ENCODE peak calls at places on chromosomes 1 and 21, in seven cellular contexts. H, A, Q, M, L, W and U are unnamed samples.

GRCh38 chr1:230105754-230106625 is 39.0 kb downstream of the GALNT2 start:
- DNase-seq in H (no peak), A (peak; percentile 59), L (no peak), Q (no peak), M (no peak), W (no peak), U (no peak)

GRCh38 chr1:1399870-1400575 is 888 bp upstream of the CCNL2 start:
- DNase-seq in M (no peak), A (no peak), L (no peak), Q (no peak), H (no peak), W (no peak), U (no peak)

GRCh38 chr1:197884173-197884572 is 18.3 kb upstream of the C1orf53 start:
- DNase-seq in Q (no peak), L (no peak), M (no peak), W (no peak), H (no peak), A (no peak), U (no peak)

GRCh38 chr1:186374313-186375151 is 521 bp downstream of the TPR start:
- DNase-seq in Q (no peak), L (no peak), M (no peak), W (no peak), A (peak; percentile 3), H (peak; percentile 59), U (peak; percentile 21)

GRCh38 chr1:25699501-25700089 is 83.0 kb downstream of the MAN1C1 start:
- DNase-seq in L (peak; percentile 80), W (no peak), Q (peak; percentile 85), M (no peak), H (peak; percentile 30), A (no peak), U (no peak)

GRCh38 chr1:93552751-93553455 is 105.0 kb downstream of the FNBP1L start:
- DNase-seq in H (peak; percentile 55), L (peak; percentile 53), M (no peak), W (no peak), A (no peak), Q (no peak), U (peak; percentile 55)

GRCh38 chr1:194873328-194873923 is 1687.0 kb upstream of the B3GALT2 start:
- DNase-seq in M (no peak), A (peak; percentile 4), H (no peak), Q (no peak), L (no peak), W (no peak), U (no peak)

GRCh38 chr1:201208236-201208635 is 17.6 kb downstream of the IGFN1 start:
- DNase-seq in A (no peak), W (no peak), M (no peak), Q (no peak), H (no peak), L (no peak), U (no peak)

GRCh38 chr1:29210278-29211085 is 20.3 kb downstream of the MECR start:
- DNase-seq in A (no peak), L (no peak), W (no peak), H (no peak), Q (no peak), M (no peak), U (no peak)

GRCh38 chr1:161070737-161071136 is 1.0 kb upstream of the ARHGAP30 start:
- DNase-seq in W (no peak), M (no peak), L (no peak), H (no peak), Q (no peak), A (no peak), U (no peak)

GRCh38 chr1:3067301-3067670 is 1.7 kb upstream of the PRDM16 start:
- DNase-seq in M (no peak), L (peak; percentile 33), H (no peak), Q (peak; percentile 80), W (no peak), A (no peak), U (no peak)

GRCh38 chr1:3244539-3245315 is 175.7 kb downstream of the PRDM16 start:
- DNase-seq in Q (no peak), W (no peak), H (no peak), M (no peak), A (no peak), L (no peak), U (no peak)

GRCh38 chr1:51843948-51844347 is 34.6 kb downstream of the NRDC start:
- DNase-seq in Q (no peak), H (no peak), M (no peak), W (no peak), L (no peak), A (no peak), U (no peak)

GRCh38 chr1:225772323-225772768 is 5.3 kb upstream of the SRP9 start:
- DNase-seq in Q (peak; percentile 94), L (peak; percentile 80), W (no peak), A (peak; percentile 88), H (peak; percentile 88), M (no peak), U (peak; percentile 90)

GRCh38 chr1:212700597-212700891 is 904 bp upstream of the BATF3 start:
- DNase-seq in A (no peak), L (no peak), M (peak; percentile 23), Q (no peak), H (no peak), W (no peak), U (no peak)

GRCh38 chr1:167934407-167935251 is 1.9 kb upstream of the DCAF6 start:
- DNase-seq in W (no peak), A (peak; percentile 12), L (no peak), H (no peak), Q (no peak), M (no peak), U (no peak)

GRCh38 chr1:46113948-46114347 is 18.5 kb downstream of the PIK3R3 start:
- DNase-seq in W (no peak), H (no peak), M (no peak), Q (no peak), A (no peak), L (no peak), U (no peak)

GRCh38 chr1:26602378-26602959 is 72.9 kb downstream of the RPS6KA1 start:
- DNase-seq in M (no peak), A (peak; percentile 41), L (no peak), Q (no peak), H (peak; percentile 76), W (no peak), U (peak; percentile 61)

GRCh38 chr1:14659913-14660312 is 61.4 kb downstream of the KAZN start:
- DNase-seq in W (no peak), A (no peak), H (no peak), Q (no peak), L (no peak), M (no peak), U (no peak)

GRCh38 chr1:109392037-109392787 is 5.5 kb downstream of the SORT1 start:
- DNase-seq in H (peak; percentile 63), Q (no peak), W (no peak), L (peak; percentile 49), M (no peak), A (no peak), U (peak; percentile 28)

GRCh38 chr1:87513971-87514660 is 185.4 kb downstream of the LMO4 start:
- DNase-seq in A (no peak), Q (no peak), M (no peak), W (no peak), L (no peak), H (no peak), U (no peak)

GRCh38 chr1:244074559-244075171 is 23.6 kb downstream of the ZBTB18 start:
- DNase-seq in W (peak; percentile 20), L (no peak), A (no peak), H (no peak), M (peak; percentile 41), Q (no peak), U (no peak)

GRCh38 chr1:101262060-101262459 is 25.2 kb downstream of the S1PR1 start:
- DNase-seq in H (no peak), M (no peak), A (no peak), Q (no peak), W (no peak), L (no peak), U (no peak)

GRCh38 chr1:59169703-59170102 is 127.2 kb upstream of the FGGY start:
- DNase-seq in A (no peak), H (no peak), L (no peak), M (no peak), Q (no peak), W (no peak), U (no peak)

GRCh38 chr1:8510041-8510823 is 192.3 kb downstream of the SLC45A1 start:
- DNase-seq in W (no peak), H (no peak), A (no peak), Q (no peak), M (no peak), L (peak; percentile 49), U (peak; percentile 38)

GRCh38 chr1:228989992-228990827 is 254.9 kb downstream of the RHOU start:
- DNase-seq in Q (peak; percentile 92), H (peak; percentile 96), M (no peak), W (no peak), L (peak; percentile 79), A (no peak), U (peak; percentile 53)

GRCh38 chr21:42429856-42430255 is 26.2 kb downstream of the UBASH3A start:
- DNase-seq in Q (no peak), A (no peak), H (no peak), M (no peak), L (no peak), W (no peak), U (no peak)

GRCh38 chr1:155070721-155071556 is 7.4 kb downstream of the EFNA4 start:
- DNase-seq in A (no peak), W (no peak), H (no peak), L (peak; percentile 89), Q (peak; percentile 94), M (peak; percentile 64), U (peak; percentile 90)

GRCh38 chr21:44255519-44255981 is 6.1 kb downstream of the DNMT3L start:
- DNase-seq in A (no peak), Q (no peak), L (no peak), M (no peak), W (no peak), H (no peak), U (no peak)

GRCh38 chr1:104132386-104132973 is 382.8 kb downstream of the AMY1C start:
- DNase-seq in W (no peak), L (no peak), A (no peak), Q (no peak), M (no peak), H (peak; percentile 71), U (peak; percentile 18)

GRCh38 chr1:208218237-208219097 is 25.7 kb downstream of the PLXNA2 start:
- DNase-seq in A (no peak), W (no peak), M (no peak), L (no peak), Q (no peak), H (no peak), U (no peak)

GRCh38 chr1:83860506-83861221 is 138.3 kb downstream of the TTLL7 start:
- DNase-seq in W (peak; percentile 42), H (no peak), Q (peak; percentile 93), L (peak; percentile 93), M (peak; percentile 49), A (no peak), U (peak; percentile 94)

GRCh38 chr1:76433528-76433927 is 359.0 kb downstream of the ST6GALNAC3 start:
- DNase-seq in A (no peak), M (no peak), W (no peak), H (no peak), Q (no peak), L (no peak), U (no peak)